ENCODE peak calls at places on chromosomes 16 and 17, in ten cellular contexts. Q is heart right ventricle; G is NCI-H1417; M is thoracic aorta; D is GM19239; B is naive thymus-derived CD8-positive, alpha-beta T cell; Y is NCI-H2081; A is MG63; J is activated CD8-positive, alpha-beta memory T cell treated with anti-CD3 and anti-CD28 coated beads for 48 hours; O is RCC 7860. F is an unnamed sample.

GRCh38 chr17:17900615-17901520 is 64.1 kb upstream of the SREBF1 start:
- DNase-seq in G (peak), O (peak), Q (peak), Y (peak), M (peak), A (peak), B (no peak), J (no peak), D (no peak), F (no peak)

GRCh38 chr17:45020354-45021138 is 30.9 kb downstream of the DCAKD start:
- DNase-seq in A (no peak), B (no peak), Y (peak), G (no peak), J (no peak), M (no peak), O (no peak), D (no peak), Q (no peak), F (no peak)

GRCh38 chr17:35094902-35095301 is 24.8 kb downstream of the RAD51D start:
- DNase-seq in M (no peak), D (no peak), Q (no peak), B (no peak), O (peak), Y (no peak), J (no peak), A (peak), G (no peak), F (no peak)

GRCh38 chr16:50169555-50170096 is 16.5 kb downstream of the TENT4B start:
- DNase-seq in M (no peak), O (peak), Y (no peak), G (no peak), B (no peak), D (no peak), Q (no peak), J (no peak), A (no peak), F (no peak)

GRCh38 chr17:39092672-39093250 is 58.7 kb downstream of the PLXDC1 start:
- DNase-seq in A (no peak), G (no peak), Q (no peak), Y (no peak), M (no peak), O (no peak), B (no peak), J (no peak), D (no peak), F (peak)

GRCh38 chr17:80824549-80825470 is 166.8 kb upstream of the CHMP6 start:
- DNase-seq in G (no peak), O (no peak), Y (no peak), A (no peak), J (no peak), Q (no peak), D (no peak), B (no peak), M (no peak), F (no peak)

GRCh38 chr16:10984509-10984908 is 40.1 kb downstream of the CLEC16A start:
- DNase-seq in D (no peak), M (no peak), B (no peak), J (no peak), O (peak), A (peak), G (peak), Q (no peak), Y (no peak), F (no peak)

GRCh38 chr17:11506635-11507034 is 91.6 kb upstream of the DNAH9 start:
- DNase-seq in D (no peak), Q (no peak), J (no peak), G (no peak), B (no peak), Y (no peak), O (no peak), A (peak), M (no peak), F (no peak)

GRCh38 chr17:15918661-15919259 is 26.2 kb upstream of the ADORA2B start:
- DNase-seq in Q (peak), O (no peak), A (peak), M (no peak), B (no peak), D (no peak), G (no peak), Y (no peak), J (no peak), F (no peak)

F was measured in CD4-positive, alpha-beta memory T cell.